ENCODE peak calls at places on chromosomes 6 and 20, in seven cellular contexts. Y is activated T-cell treated with anti-CD3 and anti-CD28 coated beads for 24 hours; H is GM20000; T is A172; E is left ventricle myocardium superior; D is activated CD8-positive, alpha-beta T cell treated with anti-CD3 and anti-CD28 coated beads for 36 hours; W is T-helper 17 cell. X is an unnamed sample.

GRCh38 chr20:35226775-35227681 is 538 bp downstream of the MMP24 start:
- DNase-seq in Y (peak; percentile 21), H (peak; percentile 62), T (peak; percentile 26), E (peak; percentile 63), D (peak; percentile 59), W (no peak), X (peak; percentile 12)

GRCh38 chr20:53656653-53657288 is 63.1 kb upstream of the ZNF217 start:
- DNase-seq in Y (no peak), H (no peak), T (no peak), E (no peak), D (no peak), W (no peak), X (no peak)

GRCh38 chr6:127945434-127946097 is 44.7 kb upstream of the THEMIS start:
- DNase-seq in Y (no peak), H (no peak), T (no peak), E (no peak), D (no peak), W (no peak), X (no peak)

GRCh38 chr20:45685896-45686295 is 15.9 kb upstream of the WFDC11 start:
- DNase-seq in Y (no peak), H (no peak), T (peak; percentile 5), E (no peak), D (no peak), W (no peak), X (no peak)

GRCh38 chr6:144585217-144585814 is 300.2 kb downstream of the UTRN start:
- DNase-seq in Y (no peak), H (no peak), T (peak; percentile 31), E (no peak), D (no peak), W (no peak), X (peak; percentile 8)

GRCh38 chr20:59158673-59159072 is 4.9 kb upstream of the ZNF831 start:
- DNase-seq in Y (no peak), H (no peak), T (no peak), E (no peak), D (no peak), W (no peak), X (no peak)

GRCh38 chr6:82783587-82784253 is 281.9 kb downstream of the UBE3D start:
- DNase-seq in Y (no peak), H (no peak), T (no peak), E (no peak), D (no peak), W (no peak), X (no peak)

GRCh38 chr6:133241088-133241900 is at the start of gene EYA4:
- DNase-seq in Y (no peak), H (no peak), T (no peak), E (peak; percentile 76), D (no peak), W (no peak), X (peak; percentile 15)

GRCh38 chr20:3318226-3318884 is 79.4 kb upstream of the SLC4A11 start:
- DNase-seq in Y (no peak), H (no peak), T (no peak), E (no peak), D (no peak), W (no peak), X (no peak)

GRCh38 chr6:18247002-18247401 is 17.3 kb downstream of the DEK start:
- DNase-seq in Y (no peak), H (no peak), T (no peak), E (no peak), D (no peak), W (no peak), X (no peak)

GRCh38 chr6:56168601-56169000 is 78.8 kb downstream of the COL21A1 start:
- DNase-seq in Y (no peak), H (no peak), T (no peak), E (no peak), D (no peak), W (no peak), X (no peak)

GRCh38 chr6:30325150-30325872 is 1.4 kb upstream of the TRIM39 start:
- DNase-seq in Y (peak; percentile 83), H (peak; percentile 82), T (peak; percentile 81), E (peak; percentile 58), D (peak; percentile 97), W (peak; percentile 54), X (no peak)

GRCh38 chr6:110217255-110217654 is 37.0 kb downstream of the CDC40 start:
- DNase-seq in Y (no peak), H (no peak), T (peak; percentile 34), E (no peak), D (peak; percentile 19), W (no peak), X (no peak)

GRCh38 chr20:37397076-37397953 is 51.4 kb downstream of the SRC start:
- DNase-seq in Y (no peak), H (no peak), T (peak; percentile 72), E (no peak), D (no peak), W (no peak), X (no peak)

GRCh38 chr20:61311656-61312387 is 59.8 kb downstream of the CDH4 start:
- DNase-seq in Y (no peak), H (no peak), T (no peak), E (no peak), D (no peak), W (no peak), X (no peak)

GRCh38 chr20:6269163-6269873 is 146.5 kb upstream of the FERMT1 start:
- DNase-seq in Y (no peak), H (no peak), T (no peak), E (no peak), D (no peak), W (no peak), X (no peak)

GRCh38 chr20:46117704-46118467 is at the start of gene CD40:
- DNase-seq in Y (peak; percentile 59), H (peak; percentile 89), T (no peak), E (peak; percentile 94), D (peak; percentile 72), W (peak; percentile 52), X (peak; percentile 87)

GRCh38 chr20:43507150-43508080 is at the start of gene L3MBTL1:
- DNase-seq in Y (no peak), H (peak; percentile 79), T (no peak), E (peak; percentile 73), D (no peak), W (no peak), X (peak; percentile 42)

GRCh38 chr6:43763812-43764522 is 6.0 kb upstream of the VEGFA start:
- DNase-seq in Y (no peak), H (no peak), T (no peak), E (no peak), D (no peak), W (no peak), X (no peak)

GRCh38 chr6:159168536-159169192 is 536 bp upstream of the FNDC1 start:
- DNase-seq in Y (no peak), H (no peak), T (no peak), E (peak; percentile 70), D (no peak), W (no peak), X (peak; percentile 15)

GRCh38 chr6:157721431-157722229 is 101.4 kb upstream of the SNX9 start:
- DNase-seq in Y (no peak), H (no peak), T (no peak), E (no peak), D (no peak), W (no peak), X (no peak)

GRCh38 chr6:88426005-88426404 is 259.9 kb upstream of the CNR1 start:
- DNase-seq in Y (no peak), H (no peak), T (no peak), E (no peak), D (no peak), W (no peak), X (no peak)

GRCh38 chr20:42754713-42755112 is 435.0 kb downstream of the PTPRT start:
- DNase-seq in Y (no peak), H (no peak), T (no peak), E (peak; percentile 33), D (no peak), W (no peak), X (no peak)